ENCODE peak calls at places on chromosomes 3 and 15, in nine cellular contexts. C is ovary, A is HepG2, O is stomach, G is upper lobe of left lung, Q is transverse colon, E is SK-N-SH, H is tibial nerve, K is suprapubic skin. D is an unnamed sample.

GRCh38 chr15:39407116-39407515 is 173.8 kb upstream of the THBS1 start:
- DNase-seq in C (no peak), A (no peak), O (no peak), G (no peak), Q (no peak), E (no peak), H (no peak), K (no peak), D (no peak)

GRCh38 chr3:184669578-184669977 is 42.3 kb downstream of the MAGEF1 start:
- DNase-seq in C (no peak), A (no peak), O (no peak), G (no peak), Q (no peak), E (peak), H (no peak), K (no peak), D (no peak)

GRCh38 chr3:154060606-154061380 is 60.4 kb upstream of the ARHGEF26 start:
- DNase-seq in C (no peak), A (no peak), O (no peak), G (no peak), Q (no peak), E (no peak), H (peak), K (no peak), D (no peak)

GRCh38 chr3:59726279-59726678 is 676.5 kb upstream of the CFAP20DC start:
- DNase-seq in C (no peak), A (no peak), O (no peak), G (no peak), Q (no peak), E (no peak), H (no peak), K (no peak), D (no peak)

GRCh38 chr3:184965639-184966430 is 153.9 kb downstream of the VPS8 start:
- DNase-seq in C (no peak), A (no peak), O (no peak), G (no peak), Q (no peak), E (no peak), H (no peak), K (no peak), D (no peak)

GRCh38 chr15:91488452-91488851 is 365.1 kb upstream of the SLCO3A1 start:
- DNase-seq in C (no peak), A (no peak), O (no peak), G (no peak), Q (no peak), E (no peak), H (no peak), K (no peak), D (no peak)

GRCh38 chr3:78798266-78798832 is 969.4 kb downstream of the ROBO1 start:
- DNase-seq in C (no peak), A (peak), O (no peak), G (no peak), Q (no peak), E (no peak), H (no peak), K (no peak), D (no peak)

GRCh38 chr3:24523988-24524727 is 29.5 kb upstream of the THRB start:
- DNase-seq in C (no peak), A (no peak), O (peak), G (no peak), Q (no peak), E (no peak), H (no peak), K (no peak), D (no peak)

GRCh38 chr3:149688122-149688757 is 30.4 kb upstream of the WWTR1 start:
- DNase-seq in C (no peak), A (no peak), O (peak), G (no peak), Q (no peak), E (no peak), H (no peak), K (no peak), D (no peak)

DNA sequence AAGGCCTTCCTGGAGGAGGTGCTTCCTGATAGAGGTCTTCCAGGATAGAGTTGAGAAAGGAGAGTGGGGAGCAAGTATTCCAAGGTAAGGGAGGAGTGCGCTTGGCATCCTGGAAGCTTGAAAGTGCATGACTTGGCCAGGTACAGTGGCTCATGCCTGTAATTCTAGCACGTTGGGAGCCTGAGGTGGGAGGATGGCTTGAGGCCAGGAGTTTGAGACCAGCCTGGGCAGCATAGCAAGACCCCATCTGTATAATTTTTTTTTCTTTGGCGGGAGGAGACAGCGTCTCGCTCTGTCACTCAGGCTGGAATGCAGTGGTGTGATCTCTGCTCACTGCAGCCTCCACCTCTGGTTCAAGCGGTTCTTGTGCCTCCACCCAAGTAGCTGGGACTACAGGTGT is 19.2 kb upstream of the MORF4L1 start:
- DNase-seq in C (no peak), A (no peak), O (no peak), G (no peak), Q (no peak), E (no peak), H (no peak), K (no peak), D (no peak)
- TF ChIP-seq EP300 in C (no peak), A (no peak), O (no peak), G (no peak), Q (no peak), E (no peak), H (no peak), K (no peak), D (no peak)

GRCh38 chr3:151171145-151171544 is 31.9 kb downstream of the GPR171 start:
- DNase-seq in C (no peak), A (peak), O (no peak), G (no peak), Q (peak), E (no peak), H (peak), K (no peak), D (no peak)
- TF ChIP-seq EP300 in C (no peak), A (no peak), O (no peak), G (no peak), Q (no peak), E (no peak), H (peak), K (no peak), D (no peak)

GRCh38 chr3:29649815-29650547 is 369.1 kb downstream of the RBMS3 start:
- DNase-seq in C (no peak), A (no peak), O (no peak), G (no peak), Q (peak), E (no peak), H (peak), K (no peak), D (no peak)
- TF ChIP-seq EP300 in C (no peak), A (no peak), O (no peak), G (no peak), Q (no peak), E (no peak), H (no peak), K (no peak), D (no peak)

DNA sequence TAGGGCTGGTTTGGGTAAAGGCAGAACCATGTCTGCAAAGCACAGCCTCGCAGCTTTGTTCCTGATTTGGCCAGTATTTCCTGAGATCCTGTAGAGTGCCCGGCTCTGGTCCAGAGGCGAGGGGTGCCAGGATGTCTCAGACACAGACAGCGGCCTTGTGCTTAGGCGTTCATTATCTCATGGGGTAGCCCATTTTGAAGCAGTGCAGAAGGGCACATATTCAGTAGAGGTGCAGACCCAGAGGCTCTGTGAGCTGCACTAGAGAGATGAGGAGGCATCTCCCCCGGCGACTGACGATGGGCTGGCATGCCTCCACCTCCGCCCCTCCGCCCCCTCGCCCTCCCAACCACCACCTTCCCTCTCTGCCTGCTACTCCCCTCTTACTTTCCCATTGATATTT is 170.3 kb downstream of the CHDH start:
- DNase-seq in C (no peak), A (no peak), O (no peak), G (peak), Q (no peak), E (no peak), H (no peak), K (no peak), D (no peak)
- TF ChIP-seq EP300 in C (no peak), A (no peak), O (no peak), G (no peak), Q (no peak), E (no peak), H (no peak), K (no peak), D (no peak)

DNA sequence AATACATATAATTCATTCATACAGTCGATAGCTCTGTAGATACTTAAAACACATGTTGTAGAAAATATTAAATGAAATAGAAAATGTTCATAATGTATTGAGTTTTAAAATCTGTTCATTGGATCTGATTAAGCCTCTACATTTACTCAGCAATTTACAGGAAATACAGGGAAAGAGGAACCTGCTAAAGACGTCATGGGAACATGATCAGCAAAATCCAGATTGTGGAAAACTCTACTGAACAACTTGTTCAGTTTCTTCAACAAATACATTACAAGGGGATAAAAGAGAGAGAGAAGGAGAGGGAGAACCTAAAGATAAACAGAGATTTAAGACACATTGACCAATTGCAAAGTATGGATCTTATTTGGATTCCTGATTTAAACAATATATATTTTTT is 46.7 kb downstream of the KLHL6 start:
- DNase-seq in C (no peak), A (no peak), O (no peak), G (no peak), Q (no peak), E (no peak), H (no peak), K (no peak), D (no peak)
- TF ChIP-seq EP300 in C (no peak), A (no peak), O (no peak), G (no peak), Q (no peak), E (no peak), H (peak), K (no peak), D (no peak)

GRCh38 chr3:14368146-14368545 is 34.3 kb upstream of the SLC6A6 start:
- DNase-seq in C (no peak), A (no peak), O (no peak), G (no peak), Q (no peak), E (no peak), H (no peak), K (no peak), D (no peak)

GRCh38 chr3:14368885-14369284 is 33.5 kb upstream of the SLC6A6 start:
- DNase-seq in C (no peak), A (no peak), O (no peak), G (no peak), Q (no peak), E (no peak), H (no peak), K (no peak), D (no peak)

GRCh38 chr3:14370719-14371572 is 31.5 kb upstream of the SLC6A6 start:
- DNase-seq in C (no peak), A (no peak), O (no peak), G (no peak), Q (no peak), E (no peak), H (no peak), K (no peak), D (no peak)

GRCh38 chr3:14371573-14372474 is 30.6 kb upstream of the SLC6A6 start:
- DNase-seq in C (no peak), A (peak), O (peak), G (no peak), Q (peak), E (peak), H (peak), K (peak), D (no peak)

GRCh38 chr3:14369675-14370669 is 32.4 kb upstream of the SLC6A6 start:
- DNase-seq in C (no peak), A (peak), O (peak), G (peak), Q (peak), E (no peak), H (no peak), K (no peak), D (peak)
- TF ChIP-seq EP300 in C (no peak), A (no peak), O (no peak), G (no peak), Q (no peak), E (no peak), H (no peak), K (no peak), D (no peak)

DNA sequence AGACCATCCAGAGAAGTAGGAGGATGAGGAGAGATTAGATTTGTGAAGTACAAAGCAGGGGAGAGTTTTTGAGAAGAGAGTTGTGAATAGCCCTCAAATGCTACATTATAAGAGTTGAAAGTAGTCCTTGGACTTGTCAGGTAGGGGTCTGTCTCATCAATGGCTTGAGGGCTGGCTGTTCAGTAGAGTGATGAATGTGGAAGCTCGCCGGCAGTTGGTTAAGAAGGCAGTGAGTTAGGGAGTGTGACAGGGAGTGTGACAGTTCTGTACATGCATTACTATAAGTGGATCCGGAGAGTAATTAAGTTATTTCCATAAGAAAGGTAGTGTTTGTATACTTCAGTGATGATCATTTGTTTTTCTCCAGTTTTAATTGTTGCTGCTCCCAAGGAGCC is 32.5 kb downstream of the SLMAP start:
- DNase-seq in C (no peak), A (no peak), O (no peak), G (no peak), Q (no peak), E (no peak), H (no peak), K (no peak), D (no peak)
- TF ChIP-seq EP300 in C (no peak), A (no peak), O (no peak), G (no peak), Q (no peak), E (no peak), H (no peak), K (no peak), D (no peak)

GRCh38 chr15:95869920-95870319 is 460.6 kb upstream of the NR2F2 start:
- DNase-seq in C (no peak), A (no peak), O (no peak), G (no peak), Q (no peak), E (no peak), H (no peak), K (no peak), D (no peak)

GRCh38 chr15:95874625-95875024 is 455.9 kb upstream of the NR2F2 start:
- DNase-seq in C (no peak), A (no peak), O (no peak), G (no peak), Q (no peak), E (no peak), H (no peak), K (no peak), D (no peak)

GRCh38 chr15:95875141-95875643 is 455.3 kb upstream of the NR2F2 start:
- DNase-seq in C (peak), A (peak), O (peak), G (no peak), Q (no peak), E (no peak), H (peak), K (no peak), D (no peak)

GRCh38 chr15:95868970-95869369 is 461.5 kb upstream of the NR2F2 start:
- DNase-seq in C (no peak), A (no peak), O (no peak), G (peak), Q (no peak), E (no peak), H (no peak), K (no peak), D (no peak)

GRCh38 chr15:95872366-95872771 is 458.1 kb upstream of the NR2F2 start:
- DNase-seq in C (no peak), A (no peak), O (no peak), G (no peak), Q (no peak), E (no peak), H (no peak), K (no peak), D (no peak)
- TF ChIP-seq EP300 in C (no peak), A (no peak), O (no peak), G (no peak), Q (no peak), E (no peak), H (no peak), K (no peak), D (no peak)

DNA sequence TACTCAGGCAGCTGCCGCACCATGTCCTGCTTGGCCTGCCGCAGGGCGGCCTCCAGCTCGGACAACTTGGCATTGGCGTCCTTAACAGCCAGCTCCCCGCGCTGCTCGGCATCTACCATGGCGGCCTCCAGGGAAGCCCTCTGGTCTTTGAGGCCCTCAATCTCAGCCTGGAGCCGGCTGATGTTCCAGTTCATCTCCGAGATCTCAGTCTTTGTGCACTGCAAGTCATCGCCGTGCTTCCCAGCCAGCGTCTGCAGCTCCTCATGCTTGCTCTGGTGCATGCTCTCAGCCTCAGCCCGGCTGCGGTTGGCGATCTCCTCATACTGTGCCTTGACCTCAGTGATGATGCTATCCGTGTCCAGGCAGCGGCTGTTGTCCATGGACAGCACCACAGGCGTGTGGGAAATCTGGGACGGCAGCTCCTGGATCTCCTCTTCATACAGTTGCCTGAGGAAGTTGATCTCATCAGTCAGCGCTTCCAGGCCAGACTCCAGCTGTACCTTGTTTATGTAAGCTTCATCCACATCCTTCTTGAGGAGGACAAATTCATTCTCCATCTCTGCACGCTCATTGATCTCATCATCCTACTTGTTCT is 15.5 kb upstream of the PSTPIP1 start:
- DNase-seq in C (no peak), A (no peak), O (peak), G (peak), Q (no peak), E (no peak), H (no peak), K (no peak), D (no peak)
- TF ChIP-seq EP300 in C (no peak), A (no peak), O (no peak), G (no peak), Q (no peak), E (no peak), H (no peak), K (no peak), D (no peak)

GRCh38 chr15:69941931-69942471 is 155.7 kb downstream of the TLE3 start:
- DNase-seq in C (no peak), A (no peak), O (no peak), G (peak), Q (no peak), E (no peak), H (no peak), K (no peak), D (no peak)

GRCh38 chr15:69946870-69947269 is 150.8 kb downstream of the TLE3 start:
- DNase-seq in C (no peak), A (no peak), O (no peak), G (no peak), Q (no peak), E (no peak), H (no peak), K (no peak), D (no peak)

GRCh38 chr15:69943637-69944036 is 154.1 kb downstream of the TLE3 start:
- DNase-seq in C (no peak), A (no peak), O (no peak), G (no peak), Q (no peak), E (no peak), H (no peak), K (no peak), D (no peak)

GRCh38 chr15:69941206-69941605 is 156.5 kb downstream of the TLE3 start:
- DNase-seq in C (no peak), A (no peak), O (no peak), G (peak), Q (no peak), E (no peak), H (no peak), K (no peak), D (no peak)

DNA sequence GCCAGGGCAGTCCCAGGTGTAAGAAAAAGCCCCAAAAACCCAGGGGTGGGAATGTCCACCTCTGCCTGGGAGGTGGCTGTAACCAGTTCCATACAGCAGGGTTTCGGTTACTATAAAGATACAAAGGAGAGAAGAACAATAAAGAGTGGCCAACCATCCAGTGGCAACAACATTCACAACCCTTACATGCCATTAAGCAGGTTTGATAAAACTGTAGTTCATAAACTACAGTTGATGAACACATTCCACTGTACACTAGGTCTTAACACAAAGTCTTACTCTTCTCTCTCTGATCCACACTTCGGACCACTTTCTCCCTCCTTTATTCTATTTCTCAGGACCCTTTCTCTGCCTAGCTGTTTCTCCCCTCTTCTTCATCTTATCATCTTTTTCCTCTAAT is 152.0 kb downstream of the TLE3 start:
- DNase-seq in C (no peak), A (no peak), O (no peak), G (no peak), Q (no peak), E (no peak), H (no peak), K (no peak), D (no peak)
- TF ChIP-seq EP300 in C (no peak), A (no peak), O (no peak), G (no peak), Q (no peak), E (no peak), H (no peak), K (no peak), D (no peak)